ENCODE peak calls at places on chromosomes 2 and 18, in seven cellular contexts. G, C, O, D, N, X and B are unnamed samples.

GRCh38 chr2:121748202-121748601 is 7.2 kb upstream of the TSN start:
- DNase-seq in G (peak; percentile 60), C (peak; percentile 40), O (no peak), D (peak; percentile 62), N (no peak), X (peak; percentile 48), B (no peak)

GRCh38 chr2:126732682-126733245 is 76.8 kb downstream of the GYPC start:
- DNase-seq in G (no peak), C (no peak), O (no peak), D (no peak), N (no peak), X (no peak), B (no peak)

GRCh38 chr2:237073552-237073951 is 12.1 kb upstream of the COPS8 start:
- DNase-seq in G (peak; percentile 79), C (no peak), O (no peak), D (peak; percentile 93), N (no peak), X (no peak), B (no peak)

GRCh38 chr2:60230037-60230436 is 323.4 kb downstream of the BCL11A start:
- DNase-seq in G (no peak), C (no peak), O (no peak), D (no peak), N (no peak), X (no peak), B (no peak)

GRCh38 chr2:126700677-126701076 is 44.7 kb downstream of the GYPC start:
- DNase-seq in G (peak; percentile 33), C (no peak), O (no peak), D (peak; percentile 20), N (no peak), X (peak; percentile 5), B (no peak)

GRCh38 chr2:18496516-18496915 is 63.9 kb downstream of the RDH14 start:
- DNase-seq in G (no peak), C (no peak), O (no peak), D (no peak), N (no peak), X (no peak), B (no peak)

GRCh38 chr2:160210599-160211138 is 10.6 kb upstream of the ITGB6 start:
- DNase-seq in G (peak; percentile 49), C (peak; percentile 67), O (peak; percentile 37), D (peak; percentile 58), N (peak; percentile 81), X (peak; percentile 69), B (peak; percentile 52)

GRCh38 chr18:80159713-80160636 is 50.9 kb downstream of the ADNP2 start:
- DNase-seq in G (no peak), C (no peak), O (no peak), D (peak; percentile 20), N (peak; percentile 87), X (no peak), B (no peak)

GRCh38 chr18:43571078-43571689 is 293.9 kb upstream of the SYT4 start:
- DNase-seq in G (peak; percentile 64), C (no peak), O (no peak), D (peak; percentile 58), N (no peak), X (peak; percentile 84), B (peak; percentile 40)

GRCh38 chr2:15975676-15976075 is 35.3 kb downstream of the MYCN start:
- DNase-seq in G (no peak), C (no peak), O (no peak), D (no peak), N (no peak), X (no peak), B (no peak)

GRCh38 chr2:196213252-196213651 is 41.9 kb upstream of the STK17B start:
- DNase-seq in G (no peak), C (no peak), O (no peak), D (no peak), N (no peak), X (no peak), B (no peak)

GRCh38 chr2:42192642-42193566 is 23.8 kb downstream of the EML4 start:
- DNase-seq in G (no peak), C (no peak), O (no peak), D (no peak), N (no peak), X (no peak), B (no peak)

GRCh38 chr18:49486617-49486958 is 446 bp downstream of the C18orf32 start:
- DNase-seq in G (peak; percentile 27), C (no peak), O (no peak), D (peak; percentile 50), N (no peak), X (no peak), B (no peak)

GRCh38 chr2:160478660-160479059 is 14.9 kb downstream of the RBMS1 start:
- DNase-seq in G (no peak), C (no peak), O (no peak), D (no peak), N (no peak), X (peak; percentile 20), B (no peak)

GRCh38 chr18:22378672-22379282 is 38.9 kb downstream of the CTAGE1 start:
- DNase-seq in G (peak; percentile 36), C (peak; percentile 74), O (no peak), D (peak; percentile 70), N (peak; percentile 27), X (peak; percentile 56), B (peak; percentile 22)

GRCh38 chr2:54569745-54570296 is 113.7 kb downstream of the SPTBN1 start:
- DNase-seq in G (no peak), C (peak; percentile 41), O (no peak), D (no peak), N (no peak), X (no peak), B (no peak)

GRCh38 chr2:74109551-74109950 is 38.2 kb downstream of the BOLA3 start:
- DNase-seq in G (no peak), C (no peak), O (no peak), D (no peak), N (no peak), X (no peak), B (no peak)

GRCh38 chr2:1731512-1731962 is 12.8 kb downstream of the PXDN start:
- DNase-seq in G (peak; percentile 81), C (no peak), O (no peak), D (peak; percentile 88), N (no peak), X (no peak), B (peak; percentile 44)

GRCh38 chr2:216624251-216624650 is 9.0 kb upstream of the IGFBP2 start:
- DNase-seq in G (no peak), C (no peak), O (no peak), D (no peak), N (no peak), X (no peak), B (no peak)

GRCh38 chr2:234587341-234588053 is 90.6 kb upstream of the ARL4C start:
- DNase-seq in G (no peak), C (no peak), O (no peak), D (no peak), N (no peak), X (peak; percentile 77), B (no peak)

GRCh38 chr2:101844055-101844635 is 146.6 kb downstream of the MAP4K4 start:
- DNase-seq in G (peak; percentile 52), C (no peak), O (no peak), D (peak; percentile 87), N (no peak), X (no peak), B (no peak)

GRCh38 chr2:17483496-17483895 is 34.7 kb downstream of the RAD51AP2 start:
- DNase-seq in G (no peak), C (no peak), O (no peak), D (no peak), N (no peak), X (no peak), B (no peak)

GRCh38 chr2:46143401-46144132 is 153.6 kb upstream of the EPAS1 start:
- DNase-seq in G (no peak), C (no peak), O (no peak), D (peak; percentile 7), N (no peak), X (no peak), B (no peak)

GRCh38 chr2:31828891-31829290 is 181.9 kb downstream of the MEMO1 start:
- DNase-seq in G (peak; percentile 21), C (no peak), O (no peak), D (no peak), N (no peak), X (no peak), B (no peak)

GRCh38 chr2:19611491-19612332 is 253.3 kb upstream of the OSR1 start:
- DNase-seq in G (peak; percentile 99), C (no peak), O (no peak), D (peak; percentile 98), N (no peak), X (no peak), B (no peak)